ENCODE peak calls at places on chromosomes 3 and 15, in four cellular contexts. Y is stimulated activated CD4-positive, alpha-beta T cell treated with anti-CD3 and anti-CD28 coated beads, Interleukin-1b, Interleukin-23, amount 100 ng/mL, for 4 hours; M is psoas muscle; O is T1000. H is an unnamed sample.
A peak's percentile ranks its signal among the peaks of the same experiment; 100 is the strongest.

GRCh38 chr3:22159004-22159695 is 408.1 kb upstream of the ZNF385D start:
- DNase-seq in Y (no peak), M (no peak), O (no peak), H (no peak)

GRCh38 chr15:58432421-58432820 is 630 bp downstream of the LIPC start:
- DNase-seq in Y (no peak), M (no peak), O (no peak), H (no peak)

GRCh38 chr15:34984884-34985630 is 3.0 kb downstream of the ZNF770 start:
- DNase-seq in Y (no peak), M (peak; percentile 41), O (no peak), H (no peak)

GRCh38 chr3:61573441-61573840 is 12.1 kb downstream of the PTPRG start:
- DNase-seq in Y (no peak), M (no peak), O (no peak), H (no peak)

GRCh38 chr3:136266468-136266867 is 16.3 kb downstream of the PCCB start:
- DNase-seq in Y (no peak), M (no peak), O (no peak), H (no peak)

GRCh38 chr3:188037116-188037718 is 116.7 kb upstream of the LPP start:
- DNase-seq in Y (no peak), M (no peak), O (no peak), H (no peak)

GRCh38 chr15:80250614-80251504 is 1.2 kb downstream of the CTXND1 start:
- DNase-seq in Y (no peak), M (no peak), O (no peak), H (no peak)

GRCh38 chr15:81000144-81000625 is 538 bp upstream of the TLNRD1 start:
- DNase-seq in Y (no peak), M (no peak), O (no peak), H (no peak)

GRCh38 chr15:28912422-28912821 is 26.6 kb downstream of the APBA2 start:
- DNase-seq in Y (no peak), M (no peak), O (no peak), H (no peak)

GRCh38 chr3:13012228-13012691 is 61.0 kb downstream of the IQSEC1 start:
- DNase-seq in Y (peak; percentile 37), M (peak; percentile 75), O (no peak), H (peak; percentile 44)

GRCh38 chr15:67421105-67421504 is 99.8 kb upstream of the C15orf61 start:
- DNase-seq in Y (no peak), M (no peak), O (no peak), H (no peak)

GRCh38 chr15:39936187-39936586 is 2.3 kb downstream of the EIF2AK4 start:
- DNase-seq in Y (no peak), M (no peak), O (peak; percentile 12), H (no peak)

GRCh38 chr15:25939122-25939521 is 76.0 kb upstream of the ATP10A start:
- DNase-seq in Y (no peak), M (no peak), O (no peak), H (no peak)

GRCh38 chr3:51718547-51719412 is 11.9 kb downstream of the GRM2 start:
- DNase-seq in Y (no peak), M (peak; percentile 45), O (no peak), H (no peak)

GRCh38 chr15:44261007-44261706 is 27.4 kb upstream of the GOLM2 start:
- DNase-seq in Y (no peak), M (no peak), O (no peak), H (no peak)

GRCh38 chr3:121730940-121731687 is 18.4 kb downstream of the GOLGB1 start:
- DNase-seq in Y (no peak), M (no peak), O (no peak), H (no peak)

GRCh38 chr3:53744351-53744750 is 101.9 kb downstream of the CHDH start:
- DNase-seq in Y (no peak), M (no peak), O (no peak), H (no peak)

GRCh38 chr3:40864146-40864782 is 335.0 kb upstream of the CTNNB1 start:
- DNase-seq in Y (no peak), M (no peak), O (no peak), H (no peak)

GRCh38 chr3:85342915-85343314 is 384.1 kb downstream of the CADM2 start:
- DNase-seq in Y (no peak), M (no peak), O (no peak), H (no peak)

GRCh38 chr3:12810013-12810780 is 13.7 kb downstream of the CAND2 start:
- DNase-seq in Y (peak; percentile 91), M (peak; percentile 95), O (peak; percentile 95), H (peak; percentile 94)

GRCh38 chr3:15557511-15557946 is 36.0 kb upstream of the COLQ start:
- DNase-seq in Y (peak; percentile 39), M (no peak), O (peak; percentile 35), H (peak; percentile 32)

GRCh38 chr3:195394700-195395099 is 48.1 kb downstream of the ACAP2 start:
- DNase-seq in Y (no peak), M (no peak), O (no peak), H (no peak)

GRCh38 chr3:195155842-195156241 is 115.1 kb downstream of the XXYLT1 start:
- DNase-seq in Y (no peak), M (no peak), O (no peak), H (no peak)

GRCh38 chr3:32239638-32240550 is 1.4 kb downstream of the CMTM8 start:
- DNase-seq in Y (peak; percentile 39), M (no peak), O (no peak), H (peak; percentile 15)

GRCh38 chr3:126811530-126811929 is 107.5 kb downstream of the CHCHD6 start:
- DNase-seq in Y (no peak), M (no peak), O (no peak), H (no peak)

GRCh38 chr3:100087203-100087602 is 27.1 kb downstream of the FILIP1L start:
- DNase-seq in Y (no peak), M (no peak), O (no peak), H (no peak)

H was measured in effector memory CD4-positive, alpha-beta T cell.